ENCODE peak calls at places on chromosomes 12 and 14, in ten cellular contexts. B, H, E, R, Y, M, F, K, C and D are unnamed samples.

GRCh38 chr12:88388566-88389269 is 191.6 kb downstream of the KITLG start:
- DNase-seq in E (peak; percentile 46), R (no peak), Y (peak; percentile 31), K (no peak), H (no peak), C (no peak), M (no peak), F (peak; percentile 10), B (no peak), D (no peak)

GRCh38 chr12:50185975-50186663 is 18.9 kb upstream of the CERS5 start:
- DNase-seq in E (peak; percentile 62), H (no peak), R (no peak), F (peak; percentile 57), C (no peak), K (no peak), Y (no peak), B (no peak), M (no peak), D (no peak)

GRCh38 chr14:70567791-70568190 is 32.7 kb downstream of the MED6 start:
- DNase-seq in R (no peak), F (peak; percentile 46), K (no peak), C (no peak), Y (no peak), M (no peak), E (peak; percentile 43), H (no peak), B (no peak), D (no peak)

GRCh38 chr14:75088566-75089373 is 19.3 kb downstream of the ZC2HC1C start:
- DNase-seq in E (peak; percentile 52), F (peak; percentile 71), C (no peak), R (no peak), M (no peak), H (peak; percentile 32), Y (peak; percentile 44), B (no peak), K (peak; percentile 52), D (no peak)

GRCh38 chr12:20601668-20602280 is 93.4 kb upstream of the SLCO1C1 start:
- DNase-seq in C (no peak), E (no peak), Y (no peak), B (no peak), R (no peak), M (no peak), F (peak; percentile 74), H (no peak), K (no peak), D (no peak)

GRCh38 chr14:75259946-75260545 is 18.6 kb upstream of the FOS start:
- DNase-seq in C (no peak), F (no peak), H (no peak), Y (no peak), B (no peak), K (no peak), R (no peak), M (no peak), E (peak; percentile 69), D (no peak)

GRCh38 chr12:106985479-106985878 is 1.5 kb downstream of the MTERF2 start:
- DNase-seq in Y (no peak), K (no peak), C (no peak), F (no peak), H (no peak), M (no peak), R (no peak), E (no peak), B (no peak), D (no peak)

GRCh38 chr14:101458536-101459391 is 102.5 kb upstream of the DIO3 start:
- DNase-seq in M (no peak), E (no peak), Y (no peak), K (peak; percentile 69), H (no peak), B (no peak), C (no peak), F (no peak), R (no peak), D (no peak)

GRCh38 chr14:101007004-101007614 is 103.6 kb upstream of the RTL1 start:
- DNase-seq in R (peak; percentile 25), F (no peak), E (no peak), K (no peak), B (no peak), C (peak; percentile 36), M (no peak), H (no peak), Y (no peak), D (no peak)

GRCh38 chr12:109923038-109923437 is 23.0 kb downstream of the TCHP start:
- DNase-seq in H (no peak), M (no peak), R (no peak), E (no peak), B (no peak), F (no peak), C (no peak), K (no peak), Y (no peak), D (no peak)

GRCh38 chr14:74697543-74697942 is 15.3 kb downstream of the AREL1 start:
- DNase-seq in K (no peak), E (peak; percentile 61), H (no peak), Y (peak; percentile 8), F (peak; percentile 8), B (no peak), R (no peak), M (no peak), C (no peak), D (no peak)

GRCh38 chr12:132280436-132280835 is 49.0 kb downstream of the GALNT9 start:
- DNase-seq in C (peak; percentile 42), K (no peak), H (no peak), R (no peak), Y (no peak), F (no peak), E (no peak), B (no peak), M (no peak), D (no peak)

GRCh38 chr12:57590892-57591566 is at the start of gene PIP4K2C:
- DNase-seq in M (peak; percentile 50), K (peak; percentile 93), R (peak; percentile 91), F (peak; percentile 50), B (peak; percentile 74), C (peak; percentile 88), E (peak; percentile 88), H (peak; percentile 68), Y (no peak), D (peak; percentile 88)

GRCh38 chr12:104340917-104341611 is 37.5 kb downstream of the EID3 start:
- DNase-seq in F (no peak), E (no peak), K (no peak), B (no peak), C (no peak), R (no peak), Y (no peak), H (no peak), M (no peak), D (no peak)

GRCh38 chr12:94954029-94954685 is 49.3 kb downstream of the NDUFA12 start:
- DNase-seq in F (peak; percentile 36), Y (no peak), M (no peak), C (no peak), R (no peak), E (peak; percentile 93), B (no peak), K (no peak), H (no peak), D (no peak)

GRCh38 chr14:82911930-82912329 is 1378.3 kb upstream of the SEL1L start:
- DNase-seq in Y (no peak), R (no peak), F (no peak), K (no peak), C (no peak), E (no peak), M (no peak), B (no peak), H (no peak), D (no peak)

GRCh38 chr14:96925422-96925821 is 128.2 kb downstream of the VRK1 start:
- DNase-seq in F (no peak), Y (no peak), R (no peak), E (no peak), K (no peak), C (no peak), H (no peak), M (no peak), B (no peak), D (no peak)

GRCh38 chr14:30142216-30142615 is 214.6 kb upstream of the PRKD1 start:
- DNase-seq in H (no peak), F (no peak), R (no peak), M (no peak), Y (no peak), B (no peak), E (no peak), K (no peak), C (no peak), D (no peak)

GRCh38 chr12:65586796-65587195 is 237.5 kb upstream of the HMGA2 start:
- DNase-seq in K (no peak), E (peak; percentile 74), R (no peak), C (no peak), B (no peak), H (no peak), F (no peak), Y (no peak), M (no peak), D (no peak)

GRCh38 chr12:101570022-101570421 is 24.7 kb upstream of the MYBPC1 start:
- DNase-seq in C (no peak), E (peak; percentile 24), H (no peak), R (no peak), K (no peak), M (no peak), Y (peak; percentile 3), B (no peak), F (peak; percentile 64), D (no peak)

GRCh38 chr14:77862154-77862783 is 62.4 kb downstream of the ADCK1 start:
- DNase-seq in F (peak; percentile 71), C (peak; percentile 89), Y (no peak), E (peak; percentile 21), R (peak; percentile 87), H (peak; percentile 68), B (peak; percentile 56), K (peak; percentile 86), M (peak; percentile 64), D (peak; percentile 71)

GRCh38 chr14:52318829-52319604 is 4.9 kb downstream of the PTGER2 start:
- DNase-seq in R (no peak), B (no peak), Y (no peak), K (no peak), M (no peak), H (no peak), C (no peak), F (no peak), E (no peak), D (no peak)

GRCh38 chr12:52873832-52874572 is 25.2 kb upstream of the KRT78 start:
- DNase-seq in Y (peak; percentile 79), M (peak; percentile 28), H (peak; percentile 28), K (peak; percentile 85), B (no peak), E (peak; percentile 97), C (peak; percentile 94), R (peak; percentile 77), F (peak; percentile 94), D (peak; percentile 66)